ENCODE peak calls at places on chromosomes 3 and 15, in seven cellular contexts. One of them, this sample, is unnamed.

GRCh38 chr3:3137526-3137925 is 10.8 kb downstream of the TRNT1 start:
- DNase-seq in head of caudate nucleus: no peak
- DNase-seq in KBM-7: no peak
- DNase-seq in T-helper 1 cell: no peak
- DNase-seq in stimulated activated CD8-positive, alpha-beta memory T cell treated with anti-CD3 and anti-CD28 coated beads, Interleukin-15, amount 100 ng/mL, for 4 hours: no peak
- DNase-seq in heart right ventricle: no peak
- DNase-seq in stimulated activated CD4-positive, alpha-beta T cell treated with anti-CD3 and anti-CD28 coated beads, Interleukin-15, amount 100 ng/mL, for 1 hour: no peak
- DNase-seq in this sample: no peak

GRCh38 chr3:154274345-154274744 is 49.9 kb downstream of the DHX36 start:
- DNase-seq in KBM-7: no peak
- DNase-seq in T-helper 1 cell: no peak
- DNase-seq in stimulated activated CD8-positive, alpha-beta memory T cell treated with anti-CD3 and anti-CD28 coated beads, Interleukin-15, amount 100 ng/mL, for 4 hours: no peak
- DNase-seq in stimulated activated CD4-positive, alpha-beta T cell treated with anti-CD3 and anti-CD28 coated beads, Interleukin-15, amount 100 ng/mL, for 1 hour: no peak
- DNase-seq in heart right ventricle: no peak
- DNase-seq in head of caudate nucleus: no peak
- DNase-seq in this sample: no peak

GRCh38 chr3:137761099-137761562 is 3.0 kb upstream of the SOX14 start:
- DNase-seq in stimulated activated CD4-positive, alpha-beta T cell treated with anti-CD3 and anti-CD28 coated beads, Interleukin-15, amount 100 ng/mL, for 1 hour: no peak
- DNase-seq in heart right ventricle: no peak
- DNase-seq in head of caudate nucleus: no peak
- DNase-seq in KBM-7: no peak
- DNase-seq in stimulated activated CD8-positive, alpha-beta memory T cell treated with anti-CD3 and anti-CD28 coated beads, Interleukin-15, amount 100 ng/mL, for 4 hours: no peak
- DNase-seq in T-helper 1 cell: no peak
- DNase-seq in this sample: no peak

GRCh38 chr3:49098429-49098828 is 4.6 kb upstream of the QRICH1 start:
- DNase-seq in KBM-7: no peak
- DNase-seq in heart right ventricle: peak
- DNase-seq in head of caudate nucleus: no peak
- DNase-seq in stimulated activated CD8-positive, alpha-beta memory T cell treated with anti-CD3 and anti-CD28 coated beads, Interleukin-15, amount 100 ng/mL, for 4 hours: no peak
- DNase-seq in T-helper 1 cell: no peak
- DNase-seq in stimulated activated CD4-positive, alpha-beta T cell treated with anti-CD3 and anti-CD28 coated beads, Interleukin-15, amount 100 ng/mL, for 1 hour: no peak
- DNase-seq in this sample: no peak

GRCh38 chr15:73924258-73924921 is 1.9 kb upstream of the LOXL1 start:
- DNase-seq in KBM-7: peak
- DNase-seq in stimulated activated CD8-positive, alpha-beta memory T cell treated with anti-CD3 and anti-CD28 coated beads, Interleukin-15, amount 100 ng/mL, for 4 hours: no peak
- DNase-seq in heart right ventricle: peak
- DNase-seq in head of caudate nucleus: no peak
- DNase-seq in stimulated activated CD4-positive, alpha-beta T cell treated with anti-CD3 and anti-CD28 coated beads, Interleukin-15, amount 100 ng/mL, for 1 hour: no peak
- DNase-seq in T-helper 1 cell: peak
- DNase-seq in this sample: no peak

GRCh38 chr3:46599590-46599989 is 12.7 kb upstream of the FAM240A start:
- DNase-seq in stimulated activated CD8-positive, alpha-beta memory T cell treated with anti-CD3 and anti-CD28 coated beads, Interleukin-15, amount 100 ng/mL, for 4 hours: no peak
- DNase-seq in head of caudate nucleus: no peak
- DNase-seq in KBM-7: no peak
- DNase-seq in heart right ventricle: no peak
- DNase-seq in stimulated activated CD4-positive, alpha-beta T cell treated with anti-CD3 and anti-CD28 coated beads, Interleukin-15, amount 100 ng/mL, for 1 hour: no peak
- DNase-seq in T-helper 1 cell: no peak
- DNase-seq in this sample: no peak

GRCh38 chr15:100859970-100860828 is 19.4 kb upstream of the ALDH1A3 start:
- DNase-seq in heart right ventricle: no peak
- DNase-seq in head of caudate nucleus: no peak
- DNase-seq in KBM-7: no peak
- DNase-seq in stimulated activated CD8-positive, alpha-beta memory T cell treated with anti-CD3 and anti-CD28 coated beads, Interleukin-15, amount 100 ng/mL, for 4 hours: no peak
- DNase-seq in T-helper 1 cell: no peak
- DNase-seq in stimulated activated CD4-positive, alpha-beta T cell treated with anti-CD3 and anti-CD28 coated beads, Interleukin-15, amount 100 ng/mL, for 1 hour: no peak
- DNase-seq in this sample: no peak

GRCh38 chr15:75661041-75661778 is 13.5 kb downstream of the SNX33 start:
- DNase-seq in stimulated activated CD8-positive, alpha-beta memory T cell treated with anti-CD3 and anti-CD28 coated beads, Interleukin-15, amount 100 ng/mL, for 4 hours: no peak
- DNase-seq in head of caudate nucleus: peak
- DNase-seq in heart right ventricle: peak
- DNase-seq in KBM-7: no peak
- DNase-seq in T-helper 1 cell: no peak
- DNase-seq in stimulated activated CD4-positive, alpha-beta T cell treated with anti-CD3 and anti-CD28 coated beads, Interleukin-15, amount 100 ng/mL, for 1 hour: no peak
- DNase-seq in this sample: peak

GRCh38 chr3:189961525-189962161 is 159.1 kb downstream of the P3H2 start:
- DNase-seq in T-helper 1 cell: peak
- DNase-seq in stimulated activated CD8-positive, alpha-beta memory T cell treated with anti-CD3 and anti-CD28 coated beads, Interleukin-15, amount 100 ng/mL, for 4 hours: peak
- DNase-seq in KBM-7: peak
- DNase-seq in heart right ventricle: peak
- DNase-seq in head of caudate nucleus: peak
- DNase-seq in stimulated activated CD4-positive, alpha-beta T cell treated with anti-CD3 and anti-CD28 coated beads, Interleukin-15, amount 100 ng/mL, for 1 hour: peak
- DNase-seq in this sample: peak

GRCh38 chr3:49013738-49014660 is 4.4 kb downstream of the DALRD3 start:
- DNase-seq in stimulated activated CD4-positive, alpha-beta T cell treated with anti-CD3 and anti-CD28 coated beads, Interleukin-15, amount 100 ng/mL, for 1 hour: no peak
- DNase-seq in T-helper 1 cell: peak
- DNase-seq in heart right ventricle: no peak
- DNase-seq in KBM-7: peak
- DNase-seq in head of caudate nucleus: no peak
- DNase-seq in stimulated activated CD8-positive, alpha-beta memory T cell treated with anti-CD3 and anti-CD28 coated beads, Interleukin-15, amount 100 ng/mL, for 4 hours: no peak
- DNase-seq in this sample: peak

GRCh38 chr3:125261031-125261430 is 48.5 kb upstream of the SLC12A8 start:
- DNase-seq in stimulated activated CD4-positive, alpha-beta T cell treated with anti-CD3 and anti-CD28 coated beads, Interleukin-15, amount 100 ng/mL, for 1 hour: no peak
- DNase-seq in stimulated activated CD8-positive, alpha-beta memory T cell treated with anti-CD3 and anti-CD28 coated beads, Interleukin-15, amount 100 ng/mL, for 4 hours: no peak
- DNase-seq in T-helper 1 cell: no peak
- DNase-seq in KBM-7: no peak
- DNase-seq in head of caudate nucleus: no peak
- DNase-seq in heart right ventricle: no peak
- DNase-seq in this sample: no peak

GRCh38 chr3:177792363-177793030 is 595.2 kb upstream of the TBL1XR1 start:
- DNase-seq in KBM-7: no peak
- DNase-seq in stimulated activated CD4-positive, alpha-beta T cell treated with anti-CD3 and anti-CD28 coated beads, Interleukin-15, amount 100 ng/mL, for 1 hour: no peak
- DNase-seq in head of caudate nucleus: no peak
- DNase-seq in T-helper 1 cell: no peak
- DNase-seq in stimulated activated CD8-positive, alpha-beta memory T cell treated with anti-CD3 and anti-CD28 coated beads, Interleukin-15, amount 100 ng/mL, for 4 hours: no peak
- DNase-seq in heart right ventricle: no peak
- DNase-seq in this sample: no peak

GRCh38 chr3:19735111-19735510 is 198.9 kb downstream of the EFHB start:
- DNase-seq in stimulated activated CD4-positive, alpha-beta T cell treated with anti-CD3 and anti-CD28 coated beads, Interleukin-15, amount 100 ng/mL, for 1 hour: no peak
- DNase-seq in head of caudate nucleus: no peak
- DNase-seq in KBM-7: no peak
- DNase-seq in heart right ventricle: no peak
- DNase-seq in T-helper 1 cell: no peak
- DNase-seq in stimulated activated CD8-positive, alpha-beta memory T cell treated with anti-CD3 and anti-CD28 coated beads, Interleukin-15, amount 100 ng/mL, for 4 hours: no peak
- DNase-seq in this sample: peak

GRCh38 chr3:89145995-89146394 is 38.6 kb downstream of the EPHA3 start:
- DNase-seq in heart right ventricle: no peak
- DNase-seq in stimulated activated CD4-positive, alpha-beta T cell treated with anti-CD3 and anti-CD28 coated beads, Interleukin-15, amount 100 ng/mL, for 1 hour: no peak
- DNase-seq in stimulated activated CD8-positive, alpha-beta memory T cell treated with anti-CD3 and anti-CD28 coated beads, Interleukin-15, amount 100 ng/mL, for 4 hours: no peak
- DNase-seq in KBM-7: no peak
- DNase-seq in head of caudate nucleus: no peak
- DNase-seq in T-helper 1 cell: no peak
- DNase-seq in this sample: no peak

GRCh38 chr3:32709346-32709745 is 24.4 kb downstream of the CNOT10 start:
- DNase-seq in KBM-7: no peak
- DNase-seq in T-helper 1 cell: no peak
- DNase-seq in stimulated activated CD8-positive, alpha-beta memory T cell treated with anti-CD3 and anti-CD28 coated beads, Interleukin-15, amount 100 ng/mL, for 4 hours: no peak
- DNase-seq in stimulated activated CD4-positive, alpha-beta T cell treated with anti-CD3 and anti-CD28 coated beads, Interleukin-15, amount 100 ng/mL, for 1 hour: no peak
- DNase-seq in head of caudate nucleus: no peak
- DNase-seq in heart right ventricle: no peak
- DNase-seq in this sample: no peak

GRCh38 chr3:5466752-5467151 is 279.2 kb downstream of the EDEM1 start:
- DNase-seq in head of caudate nucleus: no peak
- DNase-seq in heart right ventricle: no peak
- DNase-seq in stimulated activated CD4-positive, alpha-beta T cell treated with anti-CD3 and anti-CD28 coated beads, Interleukin-15, amount 100 ng/mL, for 1 hour: no peak
- DNase-seq in stimulated activated CD8-positive, alpha-beta memory T cell treated with anti-CD3 and anti-CD28 coated beads, Interleukin-15, amount 100 ng/mL, for 4 hours: no peak
- DNase-seq in T-helper 1 cell: no peak
- DNase-seq in KBM-7: no peak
- DNase-seq in this sample: no peak

GRCh38 chr3:71397046-71397445 is 186.5 kb downstream of the FOXP1 start:
- DNase-seq in head of caudate nucleus: peak
- DNase-seq in T-helper 1 cell: no peak
- DNase-seq in stimulated activated CD4-positive, alpha-beta T cell treated with anti-CD3 and anti-CD28 coated beads, Interleukin-15, amount 100 ng/mL, for 1 hour: no peak
- DNase-seq in stimulated activated CD8-positive, alpha-beta memory T cell treated with anti-CD3 and anti-CD28 coated beads, Interleukin-15, amount 100 ng/mL, for 4 hours: no peak
- DNase-seq in heart right ventricle: no peak
- DNase-seq in KBM-7: peak
- DNase-seq in this sample: peak

GRCh38 chr3:128319741-128320141 is 146.9 kb downstream of the DNAJB8 start:
- DNase-seq in heart right ventricle: no peak
- DNase-seq in stimulated activated CD4-positive, alpha-beta T cell treated with anti-CD3 and anti-CD28 coated beads, Interleukin-15, amount 100 ng/mL, for 1 hour: no peak
- DNase-seq in KBM-7: no peak
- DNase-seq in stimulated activated CD8-positive, alpha-beta memory T cell treated with anti-CD3 and anti-CD28 coated beads, Interleukin-15, amount 100 ng/mL, for 4 hours: no peak
- DNase-seq in T-helper 1 cell: no peak
- DNase-seq in head of caudate nucleus: no peak
- DNase-seq in this sample: no peak

GRCh38 chr3:10816019-10816862 is at the start of gene SLC6A11:
- DNase-seq in head of caudate nucleus: peak
- DNase-seq in stimulated activated CD4-positive, alpha-beta T cell treated with anti-CD3 and anti-CD28 coated beads, Interleukin-15, amount 100 ng/mL, for 1 hour: no peak
- DNase-seq in heart right ventricle: no peak
- DNase-seq in stimulated activated CD8-positive, alpha-beta memory T cell treated with anti-CD3 and anti-CD28 coated beads, Interleukin-15, amount 100 ng/mL, for 4 hours: no peak
- DNase-seq in T-helper 1 cell: no peak
- DNase-seq in KBM-7: no peak
- DNase-seq in this sample: no peak

GRCh38 chr3:58299839-58300516 is 6.1 kb upstream of the RPP14 start:
- DNase-seq in head of caudate nucleus: peak
- DNase-seq in KBM-7: peak
- DNase-seq in stimulated activated CD8-positive, alpha-beta memory T cell treated with anti-CD3 and anti-CD28 coated beads, Interleukin-15, amount 100 ng/mL, for 4 hours: no peak
- DNase-seq in heart right ventricle: no peak
- DNase-seq in stimulated activated CD4-positive, alpha-beta T cell treated with anti-CD3 and anti-CD28 coated beads, Interleukin-15, amount 100 ng/mL, for 1 hour: no peak
- DNase-seq in T-helper 1 cell: no peak
- DNase-seq in this sample: peak

GRCh38 chr3:124161453-124161852 is 169.5 kb upstream of the ROPN1 start:
- DNase-seq in heart right ventricle: no peak
- DNase-seq in head of caudate nucleus: no peak
- DNase-seq in stimulated activated CD8-positive, alpha-beta memory T cell treated with anti-CD3 and anti-CD28 coated beads, Interleukin-15, amount 100 ng/mL, for 4 hours: no peak
- DNase-seq in stimulated activated CD4-positive, alpha-beta T cell treated with anti-CD3 and anti-CD28 coated beads, Interleukin-15, amount 100 ng/mL, for 1 hour: no peak
- DNase-seq in T-helper 1 cell: no peak
- DNase-seq in KBM-7: no peak
- DNase-seq in this sample: peak

This sample was measured in small intestine.